ENCODE peak calls at places on chromosomes 13 and 19, in eight cellular contexts. R is EL, Y is IMR-90, B is C1 segment of cervical spinal cord, S is RCC 7860, Q is GM12892, P is amygdala, L is T-cell. F is an unnamed sample.

GRCh38 chr19:572891-573825 is 762 bp downstream of the BSG start:
- DNase-seq in R (peak), Y (peak), B (no peak), S (peak), Q (no peak), P (no peak), L (no peak), F (peak)

GRCh38 chr13:23500858-23501257 is 67.4 kb upstream of the SACS start:
- DNase-seq in R (peak), Y (peak), B (no peak), S (peak), Q (no peak), P (no peak), L (no peak), F (no peak)

GRCh38 chr19:55831846-55832245 is at the start of gene NLRP11:
- DNase-seq in R (no peak), Y (no peak), B (no peak), S (no peak), Q (no peak), P (no peak), L (no peak), F (no peak)

GRCh38 chr13:63198076-63198475 is 1782.4 kb upstream of the PCDH20 start:
- DNase-seq in R (no peak), Y (peak), B (no peak), S (no peak), Q (no peak), P (no peak), L (no peak), F (no peak)

GRCh38 chr13:102721800-102722231 is 27.0 kb upstream of the METTL21C start:
- DNase-seq in R (peak), Y (no peak), B (peak), S (no peak), Q (no peak), P (peak), L (no peak), F (no peak)

GRCh38 chr19:4524808-4525562 is 6.7 kb upstream of the PLIN4 start:
- DNase-seq in R (peak), Y (no peak), B (no peak), S (peak), Q (peak), P (no peak), L (peak), F (peak)

GRCh38 chr19:48123907-48124675 is 13.5 kb upstream of the PLA2G4C start:
- DNase-seq in R (peak), Y (peak), B (peak), S (no peak), Q (no peak), P (no peak), L (no peak), F (peak)

GRCh38 chr13:97855570-97855970 is 97.9 kb upstream of the IPO5 start:
- DNase-seq in R (peak), Y (peak), B (no peak), S (peak), Q (no peak), P (no peak), L (no peak), F (peak)

GRCh38 chr19:33332248-33332647 is 29.9 kb upstream of the CEBPA start:
- DNase-seq in R (no peak), Y (no peak), B (peak), S (no peak), Q (no peak), P (no peak), L (no peak), F (peak)

GRCh38 chr13:111262281-111262680 is 58.2 kb upstream of the TEX29 start:
- DNase-seq in R (no peak), Y (no peak), B (no peak), S (no peak), Q (no peak), P (no peak), L (no peak), F (no peak)

F was measured in KBM-7.